ENCODE peak calls at places on chromosome 3, in five cellular contexts. J is lower leg skin, Q is cardiac fibroblast, S is NB4, B is breast epithelium. U is an unnamed sample.

GRCh38 chr3:73637042-73637441 is 12.3 kb upstream of the PDZRN3 start:
- DNase-seq in J (no peak), Q (no peak), S (no peak), B (no peak), U (no peak)

GRCh38 chr3:119794971-119795612 is 13.2 kb downstream of the NR1I2 start:
- DNase-seq in J (no peak), Q (peak; percentile 17), S (peak; percentile 87), B (no peak), U (no peak)

GRCh38 chr3:101847328-101847727 is 2.0 kb upstream of the NFKBIZ start:
- DNase-seq in J (no peak), Q (no peak), S (no peak), B (no peak), U (no peak)

GRCh38 chr3:12405432-12406272 is 78.6 kb upstream of the TSEN2 start:
- DNase-seq in J (peak; percentile 80), Q (peak; percentile 97), S (peak; percentile 77), B (peak; percentile 86), U (no peak)

GRCh38 chr3:33146791-33147445 is 33.1 kb downstream of the CRTAP start:
- DNase-seq in J (no peak), Q (peak; percentile 60), S (no peak), B (no peak), U (no peak)

GRCh38 chr3:64612082-64612860 is 75.5 kb downstream of the ADAMTS9 start:
- DNase-seq in J (no peak), Q (peak; percentile 88), S (peak; percentile 11), B (no peak), U (no peak)

GRCh38 chr3:187661267-187661666 is 8.9 kb downstream of the SST start:
- DNase-seq in J (no peak), Q (no peak), S (no peak), B (no peak), U (no peak)

GRCh38 chr3:124007186-124007585 is 15.3 kb upstream of the ROPN1 start:
- DNase-seq in J (no peak), Q (no peak), S (peak; percentile 10), B (no peak), U (no peak)

GRCh38 chr3:52216585-52217408 is 8.6 kb downstream of the TLR9 start:
- DNase-seq in J (peak; percentile 82), Q (peak; percentile 88), S (peak; percentile 31), B (peak; percentile 90), U (no peak)

GRCh38 chr3:14358426-14359211 is 43.8 kb upstream of the SLC6A6 start:
- DNase-seq in J (peak; percentile 85), Q (peak; percentile 85), S (no peak), B (peak; percentile 76), U (no peak)

GRCh38 chr3:53346514-53346913 is 829 bp downstream of the DCP1A start:
- DNase-seq in J (no peak), Q (peak; percentile 24), S (peak; percentile 26), B (no peak), U (no peak)

GRCh38 chr3:82354181-82354696 is 592.8 kb upstream of the GBE1 start:
- DNase-seq in J (no peak), Q (no peak), S (no peak), B (no peak), U (no peak)

GRCh38 chr3:185813691-185814215 is 11.1 kb downstream of the IGF2BP2 start:
- DNase-seq in J (no peak), Q (peak; percentile 75), S (no peak), B (no peak), U (no peak)

GRCh38 chr3:61774279-61774890 is 213.0 kb downstream of the PTPRG start:
- DNase-seq in J (no peak), Q (no peak), S (no peak), B (no peak), U (no peak)

GRCh38 chr3:2770451-2770850 is 339.7 kb downstream of the IL5RA start:
- DNase-seq in J (no peak), Q (no peak), S (no peak), B (no peak), U (no peak)

GRCh38 chr3:2765002-2765579 is 345.1 kb downstream of the IL5RA start:
- DNase-seq in J (no peak), Q (no peak), S (peak; percentile 23), B (no peak), U (no peak)
- TF ChIP-seq CTCF in J (no peak), Q (no peak), S (no peak), B (no peak), U (peak; percentile 56)

GRCh38 chr3:128463354-128463753 is 3.3 kb downstream of the DNAJB8 start:
- DNase-seq in J (no peak), Q (no peak), S (no peak), B (no peak), U (no peak)

GRCh38 chr3:128463771-128464170 is 2.9 kb downstream of the DNAJB8 start:
- DNase-seq in J (no peak), Q (no peak), S (no peak), B (no peak), U (no peak)

GRCh38 chr3:128462341-128462910 is 4.3 kb downstream of the DNAJB8 start:
- DNase-seq in J (no peak), Q (no peak), S (no peak), B (no peak), U (no peak)

GRCh38 chr3:128464702-128465101 is 2.0 kb downstream of the DNAJB8 start:
- DNase-seq in J (no peak), Q (no peak), S (no peak), B (no peak), U (no peak)

DNA sequence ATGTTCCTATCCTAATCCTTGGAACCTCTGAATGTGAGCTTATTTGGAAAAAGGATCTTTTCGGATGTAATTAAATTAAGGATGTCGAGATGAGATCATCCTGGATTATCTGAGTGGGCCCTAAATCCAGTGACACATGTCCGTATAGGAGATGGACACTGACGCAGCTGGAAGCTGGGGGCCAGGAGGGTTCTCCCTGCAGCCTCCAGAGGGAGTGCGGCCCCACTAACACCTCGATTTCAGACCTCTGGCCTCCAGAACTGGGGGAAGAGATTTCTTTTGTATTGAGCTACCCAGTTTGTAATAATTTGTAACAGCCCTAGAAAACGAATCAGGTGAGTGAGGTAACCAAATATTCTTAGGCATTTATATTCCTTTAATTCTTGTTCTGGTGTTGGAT is 2.5 kb downstream of the DNAJB8 start:
- DNase-seq in J (no peak), Q (no peak), S (no peak), B (no peak), U (no peak)
- TF ChIP-seq CTCF in J (no peak), Q (peak; percentile 17), S (no peak), B (no peak), U (no peak)

DNA sequence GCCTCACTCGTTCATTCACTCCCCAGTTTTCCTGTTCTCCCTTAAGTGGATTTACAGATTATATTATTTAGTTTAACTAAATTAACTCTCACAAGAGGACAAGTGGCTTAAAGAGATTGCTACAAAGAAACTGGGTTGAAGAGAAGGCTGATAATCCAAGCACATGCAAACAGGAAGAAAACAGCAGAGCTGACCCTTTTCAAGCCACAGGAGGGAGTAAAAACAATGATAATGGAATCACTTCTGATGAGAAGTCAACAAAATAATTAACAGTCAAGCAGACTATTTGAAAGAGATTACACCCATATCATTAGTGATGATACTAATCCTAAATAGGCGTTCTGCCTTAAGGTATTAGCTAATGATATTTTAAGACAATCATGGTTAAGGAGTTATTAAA is 31.7 kb downstream of the BOC start:
- DNase-seq in J (no peak), Q (no peak), S (no peak), B (no peak), U (no peak)
- TF ChIP-seq CTCF in J (no peak), Q (no peak), S (no peak), B (no peak), U (no peak)

DNA sequence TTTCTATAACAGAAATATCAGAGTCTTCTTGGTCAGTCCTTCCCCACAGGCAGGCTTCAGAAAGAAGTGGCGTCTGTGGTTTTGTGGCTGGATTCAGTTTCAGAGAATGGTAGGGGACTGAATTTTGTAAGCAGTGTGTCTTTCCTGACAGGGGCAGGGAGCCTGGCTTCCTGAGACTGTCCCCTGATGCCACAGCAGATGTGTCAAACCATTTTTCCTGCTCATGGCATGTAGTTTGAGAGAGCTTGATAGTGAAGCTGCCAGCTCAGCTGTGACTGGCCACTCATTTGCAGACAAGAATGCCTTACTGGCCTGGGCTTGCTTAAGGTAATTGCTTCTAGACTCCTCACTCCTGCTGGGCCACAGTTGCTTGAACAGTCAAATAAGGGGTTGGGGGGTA is 26.4 kb downstream of the LARS2 start:
- DNase-seq in J (no peak), Q (no peak), S (peak; percentile 85), B (no peak), U (no peak)
- TF ChIP-seq CTCF in J (no peak), Q (no peak), S (no peak), B (no peak), U (no peak)

GRCh38 chr3:194667363-194667762 is 4.6 kb downstream of the LSG1 start:
- DNase-seq in J (no peak), Q (peak; percentile 48), S (no peak), B (no peak), U (no peak)

GRCh38 chr3:194661374-194661773 is 10.6 kb downstream of the LSG1 start:
- DNase-seq in J (no peak), Q (peak; percentile 50), S (no peak), B (no peak), U (no peak)

GRCh38 chr3:194659778-194660177 is 12.2 kb downstream of the LSG1 start:
- DNase-seq in J (no peak), Q (no peak), S (no peak), B (no peak), U (no peak)

GRCh38 chr3:194661946-194662345 is 10.0 kb downstream of the LSG1 start:
- DNase-seq in J (no peak), Q (no peak), S (no peak), B (no peak), U (no peak)

DNA sequence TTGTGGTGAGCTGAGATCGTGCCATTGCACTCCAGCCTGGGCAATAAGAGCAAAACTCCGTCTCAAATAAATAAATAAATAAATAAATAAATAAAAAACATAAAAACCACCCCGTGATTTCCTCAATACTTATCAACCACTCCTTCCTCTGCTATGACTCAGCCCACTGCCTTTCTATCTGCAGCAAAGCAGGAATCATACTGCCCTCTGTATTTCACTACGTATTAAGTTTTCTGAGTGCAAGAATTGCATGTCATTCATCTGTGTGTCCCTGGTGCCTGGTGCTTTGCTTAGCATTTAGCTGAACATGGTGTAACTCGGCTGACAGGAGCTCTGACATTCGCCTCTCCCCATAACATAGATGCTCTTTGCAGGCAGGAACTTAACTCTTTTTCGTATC is 7.1 kb downstream of the LSG1 start:
- DNase-seq in J (no peak), Q (peak; percentile 84), S (no peak), B (no peak), U (no peak)
- TF ChIP-seq CTCF in J (no peak), Q (peak; percentile 4), S (no peak), B (no peak), U (no peak)

GRCh38 chr3:50122071-50122470 is 33.1 kb upstream of the SEMA3F start:
- DNase-seq in J (no peak), Q (no peak), S (no peak), B (no peak), U (no peak)
- TF ChIP-seq CTCF in J (no peak), Q (peak; percentile 10), S (no peak), B (no peak), U (no peak)